ENCODE peak calls at places on chromosome 5, in five cellular contexts. One of them, this sample, is unnamed.

GRCh38 chr5:88768411-88768810 is 114.6 kb downstream of the MEF2C start:
- DNase-seq in transverse colon: no peak
- DNase-seq in sigmoid colon: no peak
- DNase-seq in prostate gland: no peak
- DNase-seq in Jurkat, Clone E6-1: no peak
- DNase-seq in this sample: no peak

GRCh38 chr5:124662261-124662781 is 84.1 kb downstream of the ZNF608 start:
- DNase-seq in prostate gland: no peak
- DNase-seq in Jurkat, Clone E6-1: no peak
- DNase-seq in sigmoid colon: no peak
- DNase-seq in transverse colon: peak; percentile 47
- DNase-seq in this sample: no peak

GRCh38 chr5:79516986-79517385 is 3.1 kb upstream of the HOMER1 start:
- DNase-seq in transverse colon: no peak
- DNase-seq in sigmoid colon: no peak
- DNase-seq in prostate gland: no peak
- DNase-seq in Jurkat, Clone E6-1: peak; percentile 70
- DNase-seq in this sample: no peak

GRCh38 chr5:176557846-176558245 is 8.7 kb downstream of the CDHR2 start:
- DNase-seq in transverse colon: no peak
- DNase-seq in Jurkat, Clone E6-1: no peak
- DNase-seq in sigmoid colon: no peak
- DNase-seq in prostate gland: no peak
- DNase-seq in this sample: no peak

GRCh38 chr5:6447384-6448140 is 1.1 kb upstream of the UBE2QL1 start:
- DNase-seq in Jurkat, Clone E6-1: no peak
- DNase-seq in transverse colon: no peak
- DNase-seq in prostate gland: no peak
- DNase-seq in sigmoid colon: no peak
- DNase-seq in this sample: no peak

GRCh38 chr5:170275376-170275994 is 22.1 kb downstream of the LCP2 start:
- DNase-seq in Jurkat, Clone E6-1: no peak
- DNase-seq in sigmoid colon: no peak
- DNase-seq in transverse colon: no peak
- DNase-seq in prostate gland: no peak
- DNase-seq in this sample: no peak

GRCh38 chr5:67520161-67520886 is 323.7 kb upstream of the CD180 start:
- DNase-seq in Jurkat, Clone E6-1: no peak
- DNase-seq in sigmoid colon: no peak
- DNase-seq in prostate gland: no peak
- DNase-seq in transverse colon: no peak
- DNase-seq in this sample: no peak

GRCh38 chr5:147921134-147921533 is 14.8 kb upstream of the C5orf46 start:
- DNase-seq in transverse colon: no peak
- DNase-seq in Jurkat, Clone E6-1: no peak
- DNase-seq in prostate gland: no peak
- DNase-seq in sigmoid colon: no peak
- DNase-seq in this sample: no peak

GRCh38 chr5:150568663-150569062 is 60.7 kb downstream of the NDST1 start:
- DNase-seq in sigmoid colon: peak; percentile 48
- DNase-seq in transverse colon: no peak
- DNase-seq in Jurkat, Clone E6-1: no peak
- DNase-seq in prostate gland: no peak
- DNase-seq in this sample: no peak

GRCh38 chr5:81785311-81785710 is 34.4 kb upstream of the SSBP2 start:
- DNase-seq in sigmoid colon: no peak
- DNase-seq in transverse colon: no peak
- DNase-seq in prostate gland: no peak
- DNase-seq in Jurkat, Clone E6-1: no peak
- DNase-seq in this sample: no peak

GRCh38 chr5:5407924-5408323 is 14.6 kb upstream of the ICE1 start:
- DNase-seq in sigmoid colon: no peak
- DNase-seq in transverse colon: no peak
- DNase-seq in prostate gland: no peak
- DNase-seq in Jurkat, Clone E6-1: no peak
- DNase-seq in this sample: no peak

GRCh38 chr5:77843570-77844407 is 67.7 kb upstream of the TBCA start:
- DNase-seq in transverse colon: no peak
- DNase-seq in prostate gland: no peak
- DNase-seq in Jurkat, Clone E6-1: no peak
- DNase-seq in sigmoid colon: no peak
- DNase-seq in this sample: no peak

GRCh38 chr5:178797546-178798105 is 62.1 kb upstream of the ZNF354B start:
- DNase-seq in transverse colon: no peak
- DNase-seq in prostate gland: no peak
- DNase-seq in sigmoid colon: no peak
- DNase-seq in Jurkat, Clone E6-1: no peak
- DNase-seq in this sample: no peak

GRCh38 chr5:64166201-64166959 is 737 bp downstream of the RNF180 start:
- DNase-seq in Jurkat, Clone E6-1: no peak
- DNase-seq in transverse colon: no peak
- DNase-seq in prostate gland: peak; percentile 9
- DNase-seq in sigmoid colon: peak; percentile 62
- DNase-seq in this sample: peak; percentile 68

GRCh38 chr5:58491216-58491892 is at the start of gene GAPT:
- DNase-seq in sigmoid colon: no peak
- DNase-seq in Jurkat, Clone E6-1: no peak
- DNase-seq in prostate gland: no peak
- DNase-seq in transverse colon: no peak
- DNase-seq in this sample: no peak

GRCh38 chr5:137613554-137614265 is 114.6 kb upstream of the SPOCK1 start:
- DNase-seq in prostate gland: no peak
- DNase-seq in sigmoid colon: no peak
- DNase-seq in transverse colon: no peak
- DNase-seq in Jurkat, Clone E6-1: no peak
- DNase-seq in this sample: no peak

GRCh38 chr5:97297063-97297715 is 114.1 kb upstream of the RIOK2 start:
- DNase-seq in transverse colon: peak; percentile 10
- DNase-seq in Jurkat, Clone E6-1: peak; percentile 56
- DNase-seq in sigmoid colon: no peak
- DNase-seq in prostate gland: no peak
- DNase-seq in this sample: no peak

GRCh38 chr5:135008556-135008955 is 25.5 kb downstream of the PITX1 start:
- DNase-seq in sigmoid colon: no peak
- DNase-seq in prostate gland: no peak
- DNase-seq in transverse colon: no peak
- DNase-seq in Jurkat, Clone E6-1: no peak
- DNase-seq in this sample: peak; percentile 51

GRCh38 chr5:141876628-141877477 is 1.4 kb downstream of the PCDH1 start:
- DNase-seq in sigmoid colon: no peak
- DNase-seq in transverse colon: peak; percentile 44
- DNase-seq in Jurkat, Clone E6-1: no peak
- DNase-seq in prostate gland: peak; percentile 51
- DNase-seq in this sample: peak; percentile 74

GRCh38 chr5:170159101-170159698 is 53.5 kb downstream of the FOXI1 start:
- DNase-seq in Jurkat, Clone E6-1: no peak
- DNase-seq in transverse colon: no peak
- DNase-seq in sigmoid colon: no peak
- DNase-seq in prostate gland: no peak
- DNase-seq in this sample: no peak

GRCh38 chr5:1763960-1764605 is 35.6 kb downstream of the MRPL36 start:
- DNase-seq in sigmoid colon: peak; percentile 48
- DNase-seq in transverse colon: no peak
- DNase-seq in Jurkat, Clone E6-1: no peak
- DNase-seq in prostate gland: no peak
- DNase-seq in this sample: peak; percentile 51
- H3K4me3 ChIP-seq in sigmoid colon: no peak overlapping the region
- H3K4me3 ChIP-seq in transverse colon: no peak overlapping the region
- H3K4me3 ChIP-seq in Jurkat, Clone E6-1: no peak overlapping the region
- H3K4me3 ChIP-seq in prostate gland: no peak overlapping the region
- H3K4me3 ChIP-seq in this sample: no peak overlapping the region

GRCh38 chr5:132371603-132371994 is 2.1 kb downstream of the SLC22A5 start:
- DNase-seq in prostate gland: no peak
- DNase-seq in Jurkat, Clone E6-1: no peak
- DNase-seq in transverse colon: no peak
- DNase-seq in sigmoid colon: no peak
- DNase-seq in this sample: no peak
- H3K4me3 ChIP-seq in prostate gland: peak overlapping the region; percentile 74
- H3K4me3 ChIP-seq in Jurkat, Clone E6-1: no peak overlapping the region
- H3K4me3 ChIP-seq in transverse colon: no peak overlapping the region
- H3K4me3 ChIP-seq in sigmoid colon: no peak overlapping the region
- H3K4me3 ChIP-seq in this sample: no peak overlapping the region

DNA sequence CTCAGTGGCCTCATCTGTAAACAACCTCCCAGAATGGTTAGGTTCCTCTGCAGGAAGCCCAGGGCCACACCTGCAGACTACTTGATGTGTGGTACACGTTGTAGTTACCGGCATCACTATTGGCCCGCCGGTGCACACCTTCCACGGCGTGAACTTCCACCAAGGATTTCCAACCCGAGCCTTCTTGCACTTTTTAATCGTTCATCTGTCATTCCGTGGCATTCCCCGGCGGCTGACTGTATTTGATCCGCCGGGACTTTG is 5.3 kb upstream of the TRIM41 start:
- DNase-seq in Jurkat, Clone E6-1: no peak
- DNase-seq in sigmoid colon: no peak
- DNase-seq in transverse colon: peak; percentile 51
- DNase-seq in prostate gland: no peak
- DNase-seq in this sample: peak; percentile 84
- H3K4me3 ChIP-seq in Jurkat, Clone E6-1: peak overlapping the region; percentile 74
- H3K4me3 ChIP-seq in sigmoid colon: peak overlapping the region; percentile 38
- H3K4me3 ChIP-seq in transverse colon: no peak overlapping the region
- H3K4me3 ChIP-seq in prostate gland: peak overlapping the region; percentile 29
- H3K4me3 ChIP-seq in this sample: peak overlapping the region; percentile 43

GRCh38 chr5:73446631-73447233 is 1.8 kb downstream of the FOXD1 start:
- DNase-seq in Jurkat, Clone E6-1: no peak
- DNase-seq in transverse colon: no peak
- DNase-seq in prostate gland: no peak
- DNase-seq in sigmoid colon: no peak
- DNase-seq in this sample: no peak
- H3K4me3 ChIP-seq in Jurkat, Clone E6-1: no peak overlapping the region
- H3K4me3 ChIP-seq in transverse colon: no peak overlapping the region
- H3K4me3 ChIP-seq in prostate gland: no peak overlapping the region
- H3K4me3 ChIP-seq in sigmoid colon: no peak overlapping the region
- H3K4me3 ChIP-seq in this sample: no peak overlapping the region

GRCh38 chr5:171623551-171624097 is 162.0 kb upstream of the SMIM23 start:
- DNase-seq in transverse colon: no peak
- DNase-seq in sigmoid colon: peak; percentile 48
- DNase-seq in prostate gland: no peak
- DNase-seq in Jurkat, Clone E6-1: no peak
- DNase-seq in this sample: no peak
- H3K4me3 ChIP-seq in transverse colon: no peak overlapping the region
- H3K4me3 ChIP-seq in sigmoid colon: no peak overlapping the region
- H3K4me3 ChIP-seq in prostate gland: no peak overlapping the region
- H3K4me3 ChIP-seq in Jurkat, Clone E6-1: no peak overlapping the region
- H3K4me3 ChIP-seq in this sample: no peak overlapping the region

GRCh38 chr5:174419523-174420132 is 304.8 kb upstream of the MSX2 start:
- DNase-seq in Jurkat, Clone E6-1: peak; percentile 79
- DNase-seq in transverse colon: peak; percentile 87
- DNase-seq in sigmoid colon: peak; percentile 89
- DNase-seq in prostate gland: peak; percentile 92
- DNase-seq in this sample: peak; percentile 91
- H3K4me3 ChIP-seq in Jurkat, Clone E6-1: no peak overlapping the region
- H3K4me3 ChIP-seq in transverse colon: no peak overlapping the region
- H3K4me3 ChIP-seq in sigmoid colon: no peak overlapping the region
- H3K4me3 ChIP-seq in prostate gland: no peak overlapping the region
- H3K4me3 ChIP-seq in this sample: no peak overlapping the region

GRCh38 chr5:174818430-174818829 is 94.0 kb downstream of the MSX2 start:
- DNase-seq in sigmoid colon: no peak
- DNase-seq in Jurkat, Clone E6-1: no peak
- DNase-seq in transverse colon: no peak
- DNase-seq in prostate gland: no peak
- DNase-seq in this sample: no peak
- H3K4me3 ChIP-seq in sigmoid colon: no peak overlapping the region
- H3K4me3 ChIP-seq in Jurkat, Clone E6-1: no peak overlapping the region
- H3K4me3 ChIP-seq in transverse colon: no peak overlapping the region
- H3K4me3 ChIP-seq in prostate gland: no peak overlapping the region
- H3K4me3 ChIP-seq in this sample: no peak overlapping the region

GRCh38 chr5:10251409-10251808 is 1.3 kb downstream of the CCT5 start:
- DNase-seq in prostate gland: no peak
- DNase-seq in Jurkat, Clone E6-1: no peak
- DNase-seq in transverse colon: no peak
- DNase-seq in sigmoid colon: no peak
- DNase-seq in this sample: no peak

GRCh38 chr5:10249948-10250803 is at the start of gene CCT5:
- DNase-seq in transverse colon: peak; percentile 94
- DNase-seq in Jurkat, Clone E6-1: peak; percentile 98
- DNase-seq in sigmoid colon: peak; percentile 98
- DNase-seq in prostate gland: peak; percentile 94
- DNase-seq in this sample: peak; percentile 96

GRCh38 chr5:10246761-10247160 is 2.9 kb downstream of the ATPSCKMT start:
- DNase-seq in transverse colon: peak; percentile 19
- DNase-seq in Jurkat, Clone E6-1: no peak
- DNase-seq in prostate gland: no peak
- DNase-seq in sigmoid colon: no peak
- DNase-seq in this sample: no peak

GRCh38 chr5:10250804-10251276 is 760 bp downstream of the CCT5 start:
- DNase-seq in sigmoid colon: no peak
- DNase-seq in prostate gland: no peak
- DNase-seq in transverse colon: no peak
- DNase-seq in Jurkat, Clone E6-1: no peak
- DNase-seq in this sample: no peak

GRCh38 chr5:10248378-10249260 is 1.1 kb downstream of the ATPSCKMT start:
- DNase-seq in transverse colon: no peak
- DNase-seq in Jurkat, Clone E6-1: no peak
- DNase-seq in prostate gland: no peak
- DNase-seq in sigmoid colon: no peak
- DNase-seq in this sample: peak; percentile 83
- H3K4me3 ChIP-seq in transverse colon: no peak overlapping the region
- H3K4me3 ChIP-seq in Jurkat, Clone E6-1: peak overlapping the region; percentile 85
- H3K4me3 ChIP-seq in prostate gland: peak overlapping the region; percentile 89
- H3K4me3 ChIP-seq in sigmoid colon: peak overlapping the region; percentile 84
- H3K4me3 ChIP-seq in this sample: peak overlapping the region; percentile 83